ENCODE peak calls at places on chromosomes 5 and 9, in ten cellular contexts. A is lung microvascular endothelial cell, V is anterior cingulate cortex, M is caudate nucleus, P is HEK293T, F is cardiac septum, L is erythroblast, J is NCI-H1105, B is 8988T, T is GM13977. N is an unnamed sample.

GRCh38 chr9:4547016-4547415 is 56.7 kb downstream of the SLC1A1 start:
- DNase-seq in A (peak), V (no peak), M (no peak), P (no peak), F (no peak), L (no peak), J (no peak), B (no peak), T (no peak), N (no peak)

GRCh38 chr5:31407921-31408714 is 123.8 kb downstream of the DROSHA start:
- DNase-seq in A (no peak), V (no peak), M (no peak), P (no peak), F (no peak), L (no peak), J (no peak), B (no peak), T (no peak), N (no peak)

GRCh38 chr9:1875921-1876448 is 139.2 kb upstream of the SMARCA2 start:
- DNase-seq in A (peak), V (no peak), M (no peak), P (no peak), F (no peak), L (no peak), J (no peak), B (no peak), T (peak), N (no peak)

GRCh38 chr9:97758334-97758916 is 61.3 kb upstream of the XPA start:
- DNase-seq in A (no peak), V (no peak), M (no peak), P (no peak), F (peak), L (no peak), J (no peak), B (no peak), T (no peak), N (no peak)

GRCh38 chr5:52880541-52880940 is 92.8 kb downstream of the ITGA1 start:
- DNase-seq in A (no peak), V (no peak), M (no peak), P (no peak), F (no peak), L (no peak), J (no peak), B (no peak), T (no peak), N (no peak)

GRCh38 chr5:113147088-113147487 is 170.5 kb downstream of the DCP2 start:
- DNase-seq in A (no peak), V (no peak), M (no peak), P (no peak), F (no peak), L (no peak), J (no peak), B (no peak), T (no peak), N (no peak)

GRCh38 chr5:68953885-68954617 is 139.8 kb upstream of the SLC30A5 start:
- DNase-seq in A (no peak), V (no peak), M (no peak), P (no peak), F (no peak), L (no peak), J (no peak), B (no peak), T (no peak), N (no peak)

GRCh38 chr9:108056805-108057386 is 567.3 kb upstream of the KLF4 start:
- DNase-seq in A (peak), V (no peak), M (no peak), P (no peak), F (no peak), L (no peak), J (no peak), B (no peak), T (no peak), N (no peak)

GRCh38 chr5:162567644-162568043 is 500.1 kb downstream of the GABRG2 start:
- DNase-seq in A (no peak), V (no peak), M (no peak), P (no peak), F (no peak), L (no peak), J (no peak), B (no peak), T (no peak), N (no peak)

GRCh38 chr5:148938535-148938907 is 112.1 kb downstream of the ADRB2 start:
- DNase-seq in A (no peak), V (no peak), M (no peak), P (no peak), F (no peak), L (no peak), J (no peak), B (no peak), T (no peak), N (no peak)

GRCh38 chr9:534886-535285 is 306.6 kb upstream of the DMRT1 start:
- DNase-seq in A (no peak), V (peak), M (no peak), P (no peak), F (no peak), L (no peak), J (no peak), B (no peak), T (no peak), N (peak)

GRCh38 chr5:10677533-10677932 is 83.5 kb downstream of the DAP start:
- DNase-seq in A (no peak), V (no peak), M (no peak), P (no peak), F (no peak), L (no peak), J (no peak), B (no peak), T (no peak), N (no peak)

GRCh38 chr9:13427587-13427986 is 148.1 kb upstream of the MPDZ start:
- DNase-seq in A (peak), V (no peak), M (no peak), P (no peak), F (no peak), L (peak), J (peak), B (no peak), T (peak), N (peak)

GRCh38 chr5:132915681-132916080 is 42.2 kb downstream of the LEAP2 start:
- DNase-seq in A (peak), V (no peak), M (no peak), P (no peak), F (no peak), L (no peak), J (no peak), B (no peak), T (no peak), N (no peak)

GRCh38 chr9:119026120-119026519 is 343.1 kb downstream of the BRINP1 start:
- DNase-seq in A (no peak), V (no peak), M (no peak), P (no peak), F (no peak), L (no peak), J (peak), B (no peak), T (no peak), N (no peak)

GRCh38 chr5:172245046-172245445 is 38.5 kb downstream of the UBTD2 start:
- DNase-seq in A (no peak), V (no peak), M (no peak), P (no peak), F (no peak), L (no peak), J (no peak), B (no peak), T (no peak), N (no peak)

GRCh38 chr5:108094808-108095207 is 287.1 kb downstream of the FBXL17 start:
- DNase-seq in A (peak), V (no peak), M (no peak), P (no peak), F (no peak), L (no peak), J (no peak), B (no peak), T (no peak), N (no peak)

GRCh38 chr5:109063223-109063622 is 315.5 kb downstream of the FER start:
- DNase-seq in A (no peak), V (no peak), M (no peak), P (no peak), F (no peak), L (no peak), J (no peak), B (no peak), T (no peak), N (no peak)

GRCh38 chr9:4375424-4376195 is 75.7 kb upstream of the GLIS3 start:
- DNase-seq in A (peak), V (no peak), M (no peak), P (peak), F (no peak), L (no peak), J (no peak), B (no peak), T (peak), N (no peak)

GRCh38 chr9:111427186-111427585 is 57.0 kb downstream of the ECPAS start:
- DNase-seq in A (no peak), V (no peak), M (no peak), P (no peak), F (no peak), L (peak), J (no peak), B (no peak), T (peak), N (no peak)

GRCh38 chr9:63817622-63818518 is 1467.1 kb downstream of the FOXD4L5 start:
- DNase-seq in A (peak), V (no peak), M (no peak), P (peak), F (peak), L (no peak), J (no peak), B (peak), T (peak), N (peak)

GRCh38 chr9:120914953-120915352 is 11.6 kb downstream of the TRAF1 start:
- DNase-seq in A (no peak), V (no peak), M (no peak), P (no peak), F (no peak), L (no peak), J (no peak), B (no peak), T (no peak), N (no peak)

GRCh38 chr9:38195737-38196161 is 126.7 kb upstream of the SHB start:
- DNase-seq in A (no peak), V (no peak), M (no peak), P (no peak), F (no peak), L (no peak), J (no peak), B (no peak), T (no peak), N (no peak)

GRCh38 chr9:96484521-96484931 is 34.6 kb downstream of the HABP4 start:
- DNase-seq in A (peak), V (no peak), M (no peak), P (no peak), F (no peak), L (no peak), J (no peak), B (no peak), T (peak), N (no peak)

GRCh38 chr5:143063175-143063970 is 293.2 kb downstream of the ARHGAP26 start:
- DNase-seq in A (peak), V (no peak), M (no peak), P (no peak), F (no peak), L (no peak), J (no peak), B (no peak), T (no peak), N (no peak)

GRCh38 chr9:132994410-132995120 is 16.1 kb downstream of the GFI1B start:
- DNase-seq in A (no peak), V (no peak), M (no peak), P (no peak), F (no peak), L (peak), J (no peak), B (no peak), T (peak), N (no peak)

GRCh38 chr9:6910032-6910431 is 152.3 kb downstream of the KDM4C start:
- DNase-seq in A (peak), V (no peak), M (no peak), P (no peak), F (no peak), L (peak), J (no peak), B (no peak), T (no peak), N (no peak)

GRCh38 chr9:98374385-98375051 is 119.1 kb upstream of the TBC1D2 start:
- DNase-seq in A (no peak), V (no peak), M (no peak), P (no peak), F (no peak), L (peak), J (no peak), B (peak), T (no peak), N (no peak)

GRCh38 chr9:19255112-19255511 is 24.6 kb downstream of the DENND4C start:
- DNase-seq in A (no peak), V (no peak), M (no peak), P (no peak), F (no peak), L (no peak), J (no peak), B (no peak), T (no peak), N (no peak)

GRCh38 chr9:16499866-16500265 is 370.6 kb downstream of the BNC2 start:
- DNase-seq in A (no peak), V (no peak), M (no peak), P (no peak), F (no peak), L (no peak), J (no peak), B (no peak), T (no peak), N (no peak)

GRCh38 chr9:123984802-123985201 is 26.8 kb upstream of the LHX2 start:
- DNase-seq in A (no peak), V (no peak), M (no peak), P (no peak), F (peak), L (no peak), J (no peak), B (no peak), T (no peak), N (no peak)

GRCh38 chr9:127794001-127794791 is 8.4 kb downstream of the CDK9 start:
- DNase-seq in A (no peak), V (no peak), M (no peak), P (no peak), F (no peak), L (no peak), J (no peak), B (no peak), T (no peak), N (no peak)

GRCh38 chr5:129063483-129064136 is 30.9 kb upstream of the ISOC1 start:
- DNase-seq in A (peak), V (no peak), M (no peak), P (no peak), F (no peak), L (peak), J (peak), B (no peak), T (no peak), N (no peak)